ENCODE peak calls at places on chromosomes 4 and X, in four cellular contexts. B, O, E and K are unnamed samples.

GRCh38 chrX:344371-344901 is 25.8 kb upstream of the GTPBP6 start:
- DNase-seq in O (no peak), B (peak; percentile 42), E (no peak), K (no peak)

GRCh38 chrX:39519213-39519544 is 578.6 kb downstream of the BCOR start:
- DNase-seq in B (no peak), E (no peak), O (no peak), K (no peak)

GRCh38 chrX:111687305-111687704 is 6.3 kb downstream of the ALG13 start:
- DNase-seq in O (no peak), E (no peak), B (no peak), K (no peak)

GRCh38 chrX:11567528-11568220 is 98.0 kb downstream of the ARHGAP6 start:
- DNase-seq in B (no peak), E (no peak), O (no peak), K (no peak)

GRCh38 chrX:13051529-13052172 is 7.2 kb upstream of the FAM9C start:
- DNase-seq in E (no peak), O (no peak), B (no peak), K (no peak)

GRCh38 chr4:4758708-4759107 is 100.8 kb upstream of the MSX1 start:
- DNase-seq in O (no peak), B (no peak), E (no peak), K (no peak)

GRCh38 chr4:82561745-82562552 is at the start of gene TMEM150C:
- DNase-seq in E (peak; percentile 48), O (no peak), B (peak; percentile 73), K (no peak)

GRCh38 chr4:164872481-164872880 is 4.5 kb upstream of the APELA start:
- DNase-seq in O (no peak), E (no peak), B (no peak), K (no peak)

GRCh38 chr4:74631988-74632387 is 162.3 kb downstream of the BTC start:
- DNase-seq in B (no peak), E (no peak), O (no peak), K (no peak)

GRCh38 chr4:55397521-55398321 is 2.0 kb downstream of the TMEM165 start:
- DNase-seq in B (no peak), E (no peak), O (no peak), K (no peak)

GRCh38 chrX:11137543-11138139 is 26.5 kb downstream of the HCCS start:
- DNase-seq in E (peak; percentile 23), O (peak; percentile 1), B (no peak), K (peak; percentile 46)

GRCh38 chr4:81891005-81891795 is 419.5 kb upstream of the RASGEF1B start:
- DNase-seq in O (no peak), E (no peak), B (no peak), K (no peak)

GRCh38 chrX:150762258-150762867 is 69.2 kb downstream of the MTMR1 start:
- DNase-seq in E (no peak), O (no peak), B (no peak), K (no peak)

GRCh38 chr4:119659576-119659975 is 31.0 kb upstream of the PDE5A start:
- DNase-seq in B (no peak), O (peak; percentile 5), E (peak; percentile 32), K (no peak)

GRCh38 chrX:121254336-121254735 is 206.9 kb downstream of the GLUD2 start:
- DNase-seq in E (peak; percentile 4), O (peak; percentile 5), B (no peak), K (no peak)

GRCh38 chr4:176778063-176778462 is 14.7 kb downstream of the VEGFC start:
- DNase-seq in B (no peak), O (no peak), E (peak; percentile 48), K (no peak)

GRCh38 chrX:134932528-134933217 is 58.1 kb upstream of the SMIM10 start:
- DNase-seq in O (peak; percentile 55), B (no peak), E (no peak), K (no peak)

GRCh38 chr4:119690871-119691270 is 62.3 kb upstream of the PDE5A start:
- DNase-seq in E (peak; percentile 12), B (no peak), O (peak; percentile 15), K (no peak)

GRCh38 chr4:188002346-188002745 is 6.8 kb downstream of the ZFP42 start:
- DNase-seq in B (no peak), E (no peak), O (no peak), K (no peak)

GRCh38 chr4:111641813-111642579 is 503.3 kb upstream of the FAM241A start:
- DNase-seq in E (peak; percentile 88), O (peak; percentile 87), B (peak; percentile 51), K (peak; percentile 60)
- TF ChIP-seq RNF2 in E (no peak), O (no peak), B (no peak), K (no peak)

DNA sequence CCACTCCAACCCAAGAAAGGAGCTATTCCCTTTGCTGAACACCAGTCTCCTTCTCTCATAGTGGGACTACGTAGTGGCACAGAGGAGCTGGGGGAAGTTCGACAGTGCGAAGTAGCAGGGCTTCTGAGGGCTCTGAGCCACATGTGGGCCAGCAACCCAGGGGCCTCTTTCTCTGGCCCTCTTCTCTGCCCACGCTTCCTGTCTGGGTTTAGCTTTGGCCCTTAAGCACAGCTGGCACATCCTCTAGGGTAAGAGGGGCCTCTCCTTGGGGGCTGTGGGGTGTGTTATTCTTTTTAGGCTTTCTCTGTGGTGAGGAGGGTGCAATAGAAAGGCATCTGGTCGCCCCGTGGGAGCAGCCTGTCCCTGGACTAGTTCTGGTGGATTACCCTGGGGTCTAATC is 151.7 kb upstream of the RPS6KA3 start:
- DNase-seq in O (no peak), B (no peak), E (no peak), K (no peak)
- TF ChIP-seq RNF2 in O (no peak), B (no peak), E (no peak), K (no peak)

GRCh38 chr4:169800541-169800940 is 42.8 kb upstream of the HPF1 start:
- DNase-seq in O (no peak), E (no peak), B (no peak), K (no peak)

GRCh38 chr4:169799260-169799659 is 41.5 kb upstream of the HPF1 start:
- DNase-seq in B (no peak), O (no peak), E (no peak), K (no peak)

GRCh38 chr4:169791064-169791463 is 33.3 kb upstream of the HPF1 start:
- DNase-seq in B (no peak), E (peak; percentile 8), O (no peak), K (no peak)

GRCh38 chr4:169791527-169792156 is 33.9 kb upstream of the HPF1 start:
- DNase-seq in O (peak; percentile 54), E (peak; percentile 69), B (peak; percentile 66), K (peak; percentile 29)

DNA sequence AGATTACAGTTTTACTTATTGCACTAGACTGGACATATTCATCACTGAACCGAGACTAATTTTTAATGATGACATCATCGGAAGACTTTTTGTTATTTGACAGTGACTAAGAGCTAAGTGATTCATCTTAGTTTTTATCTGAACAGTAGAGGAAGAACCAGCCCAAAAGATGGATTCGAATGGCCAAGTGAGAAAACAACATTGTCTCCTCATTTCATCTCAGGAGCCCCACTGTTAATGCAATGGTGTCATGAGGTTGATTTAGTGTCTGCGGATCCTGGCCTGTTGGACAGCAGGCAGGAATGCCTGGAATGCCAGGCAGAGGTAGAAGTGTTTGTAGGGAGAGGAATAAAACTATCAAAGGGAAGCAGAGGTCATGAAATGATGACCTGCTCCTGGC is 37.8 kb upstream of the HPF1 start:
- DNase-seq in O (no peak), B (no peak), E (no peak), K (no peak)
- TF ChIP-seq RNF2 in O (no peak), B (no peak), E (no peak), K (no peak)

GRCh38 chr4:184352891-184353290 is 121.5 kb downstream of the IRF2 start:
- DNase-seq in O (no peak), B (peak; percentile 3), E (no peak), K (no peak)

GRCh38 chr4:184355857-184356256 is 118.5 kb downstream of the IRF2 start:
- DNase-seq in O (no peak), E (no peak), B (peak; percentile 13), K (no peak)

GRCh38 chr4:184356366-184356765 is 118.0 kb downstream of the IRF2 start:
- DNase-seq in E (no peak), B (peak; percentile 29), O (no peak), K (no peak)

GRCh38 chr4:184357164-184357563 is 117.2 kb downstream of the IRF2 start:
- DNase-seq in O (no peak), E (no peak), B (no peak), K (no peak)

GRCh38 chr4:184355111-184355604 is 119.2 kb downstream of the IRF2 start:
- DNase-seq in E (peak; percentile 19), B (peak; percentile 22), O (peak; percentile 89), K (peak; percentile 24)
- TF ChIP-seq RNF2 in E (no peak), B (no peak), O (no peak), K (no peak)

GRCh38 chr4:152563209-152563608 is 27.3 kb upstream of the FBXW7 start:
- DNase-seq in O (no peak), B (no peak), E (no peak), K (no peak)

GRCh38 chr4:152564336-152564735 is 28.4 kb upstream of the FBXW7 start:
- DNase-seq in B (no peak), O (no peak), E (no peak), K (no peak)

GRCh38 chr4:152559641-152560040 is 23.7 kb upstream of the FBXW7 start:
- DNase-seq in E (no peak), B (no peak), O (no peak), K (no peak)

GRCh38 chr4:152571296-152571695 is 35.4 kb upstream of the FBXW7 start:
- DNase-seq in O (no peak), E (no peak), B (no peak), K (no peak)

GRCh38 chr4:152565338-152565737 is 29.4 kb upstream of the FBXW7 start:
- DNase-seq in O (no peak), E (no peak), B (no peak), K (no peak)
- TF ChIP-seq RNF2 in O (no peak), E (no peak), B (no peak), K (no peak)

DNA sequence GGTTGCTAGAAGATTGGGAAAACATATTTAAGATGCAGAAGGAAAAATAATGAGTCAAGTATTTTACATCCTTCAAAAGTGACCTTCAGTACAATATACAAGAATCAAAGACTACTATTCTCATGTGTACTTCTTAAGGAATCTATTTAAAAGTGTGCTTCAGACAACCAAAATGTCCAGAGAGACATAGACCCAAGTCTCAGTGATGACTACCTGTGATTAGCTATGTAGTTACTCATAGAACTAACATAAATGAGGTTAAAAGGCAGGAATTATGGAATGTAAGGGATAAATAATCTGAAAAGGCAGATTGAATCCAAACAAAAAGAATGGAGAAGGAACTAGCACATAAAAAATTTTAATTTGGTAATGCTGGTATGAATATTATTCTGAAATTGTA is 634.7 kb upstream of the FAM241A start:
- DNase-seq in B (no peak), E (peak; percentile 8), O (no peak), K (no peak)
- TF ChIP-seq RNF2 in B (no peak), E (no peak), O (no peak), K (no peak)

DNA sequence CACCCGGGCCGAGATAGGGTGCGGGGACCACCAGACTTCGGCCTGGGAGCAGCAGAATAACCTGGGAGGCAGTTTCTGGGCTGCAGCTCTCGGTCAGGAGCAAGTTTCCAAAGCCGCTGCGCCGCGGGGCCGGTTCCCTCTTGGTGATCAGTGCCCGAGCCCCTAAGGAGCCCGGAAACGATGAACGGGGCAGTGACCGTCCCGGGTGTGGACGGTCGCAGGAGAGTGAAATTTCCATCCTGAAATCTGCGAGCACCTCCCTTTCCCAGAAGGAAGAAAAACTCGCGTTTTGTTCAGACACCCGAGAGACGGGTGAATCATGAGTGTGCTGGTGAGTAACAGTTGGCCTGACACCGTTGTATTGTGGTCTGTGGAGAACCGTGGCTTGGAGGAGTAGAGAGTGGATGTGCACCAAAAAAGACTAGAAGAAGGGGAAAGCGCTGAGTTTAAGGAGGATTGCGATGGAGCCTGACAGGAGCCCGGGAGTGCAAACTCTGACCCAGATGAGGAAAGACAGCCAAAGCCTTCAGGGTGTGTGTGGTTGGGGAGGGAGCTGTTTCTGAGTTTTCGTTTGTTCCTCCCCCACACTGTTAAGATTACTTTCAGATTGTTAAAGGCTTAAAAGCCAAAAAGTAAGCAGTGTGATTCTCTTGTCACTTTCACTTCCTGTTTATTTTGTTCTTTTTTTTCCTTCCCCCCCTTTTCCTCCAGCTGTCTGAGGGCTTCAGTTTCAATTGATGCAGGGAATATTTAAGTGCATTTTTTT is 824 bp downstream of the MCUB start:
- DNase-seq in B (peak; percentile 56), E (peak; percentile 19), O (no peak), K (peak; percentile 23)
- TF ChIP-seq RNF2 in B (peak; percentile 49), E (no peak), O (no peak), K (no peak)